ENCODE peak calls at places on chromosomes 6 and 20, in nine cellular contexts. V is dorsolateral prefrontal cortex, Q is IMR-90, Y is Panc1, L is astrocyte of the spinal cord, J is nephron progenitor cell, C is osteocyte, D is RWPE1, N is AG10803. F is an unnamed sample.

GRCh38 chr6:32906539-32906938 is 34.3 kb downstream of the HLA-DMB start:
- DNase-seq in V (no peak), Q (peak), Y (no peak), L (peak), J (no peak), C (no peak), D (no peak), N (peak), F (peak)

GRCh38 chr20:37397954-37398749 is 52.2 kb downstream of the SRC start:
- DNase-seq in V (no peak), Q (no peak), Y (no peak), L (no peak), J (no peak), C (no peak), D (no peak), N (no peak), F (no peak)

GRCh38 chr20:59820204-59821041 is 113.0 kb downstream of the SYCP2 start:
- DNase-seq in V (peak), Q (no peak), Y (no peak), L (no peak), J (no peak), C (peak), D (peak), N (no peak), F (no peak)

GRCh38 chr6:126153661-126154060 is 167.3 kb downstream of the TRMT11 start:
- DNase-seq in V (no peak), Q (peak), Y (no peak), L (peak), J (no peak), C (no peak), D (no peak), N (peak), F (peak)

GRCh38 chr6:36268478-36269248 is 1.2 kb upstream of the PNPLA1 start:
- DNase-seq in V (peak), Q (peak), Y (no peak), L (no peak), J (no peak), C (no peak), D (no peak), N (peak), F (no peak)

GRCh38 chr20:62405108-62405980 is 1.7 kb downstream of the CABLES2 start:
- DNase-seq in V (peak), Q (peak), Y (no peak), L (peak), J (peak), C (no peak), D (peak), N (peak), F (peak)

GRCh38 chr6:8110117-8110721 is 7.9 kb upstream of the EEF1E1 start:
- DNase-seq in V (no peak), Q (no peak), Y (no peak), L (no peak), J (no peak), C (no peak), D (no peak), N (no peak), F (no peak)

GRCh38 chr20:44650777-44651493 is 564 bp downstream of the ADA start:
- DNase-seq in V (no peak), Q (no peak), Y (no peak), L (no peak), J (no peak), C (no peak), D (no peak), N (no peak), F (no peak)

GRCh38 chr6:137866200-137866913 is 702 bp upstream of the TNFAIP3 start:
- DNase-seq in V (peak), Q (no peak), Y (no peak), L (no peak), J (no peak), C (no peak), D (no peak), N (no peak), F (no peak)

GRCh38 chr20:53550590-53551187 is 43.0 kb downstream of the ZNF217 start:
- DNase-seq in V (no peak), Q (no peak), Y (no peak), L (no peak), J (no peak), C (no peak), D (no peak), N (no peak), F (no peak)

GRCh38 chr6:28506807-28507475 is 8.7 kb downstream of the GPX6 start:
- DNase-seq in V (no peak), Q (no peak), Y (no peak), L (no peak), J (no peak), C (no peak), D (no peak), N (no peak), F (no peak)

DNA sequence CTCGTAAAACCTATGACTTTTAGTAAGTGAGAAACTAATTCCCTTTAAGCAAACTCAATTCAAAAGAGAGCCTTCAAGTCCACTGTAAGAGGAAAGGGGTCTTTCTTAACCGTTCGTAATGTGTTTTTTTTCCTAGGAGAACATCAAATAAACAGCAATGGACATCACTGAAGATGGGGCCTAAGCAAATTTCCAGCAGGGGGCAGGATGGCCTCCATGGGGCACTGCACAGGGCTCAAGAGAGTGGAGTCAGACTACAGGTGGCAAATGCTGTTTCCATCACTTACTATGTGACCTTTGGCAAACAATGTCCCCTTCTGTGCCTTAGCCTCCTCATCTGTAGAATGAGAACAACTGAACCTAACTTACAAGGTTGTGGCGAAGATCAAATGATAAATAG is 88.7 kb downstream of the ARHGAP18 start:
- DNase-seq in V (no peak), Q (no peak), Y (no peak), L (no peak), J (no peak), C (no peak), D (no peak), N (no peak), F (no peak)
- TF ChIP-seq CTCF in V (no peak), Q (peak), Y (peak), L (peak), J (no peak), C (peak), D (no peak), N (peak), F (peak)

DNA sequence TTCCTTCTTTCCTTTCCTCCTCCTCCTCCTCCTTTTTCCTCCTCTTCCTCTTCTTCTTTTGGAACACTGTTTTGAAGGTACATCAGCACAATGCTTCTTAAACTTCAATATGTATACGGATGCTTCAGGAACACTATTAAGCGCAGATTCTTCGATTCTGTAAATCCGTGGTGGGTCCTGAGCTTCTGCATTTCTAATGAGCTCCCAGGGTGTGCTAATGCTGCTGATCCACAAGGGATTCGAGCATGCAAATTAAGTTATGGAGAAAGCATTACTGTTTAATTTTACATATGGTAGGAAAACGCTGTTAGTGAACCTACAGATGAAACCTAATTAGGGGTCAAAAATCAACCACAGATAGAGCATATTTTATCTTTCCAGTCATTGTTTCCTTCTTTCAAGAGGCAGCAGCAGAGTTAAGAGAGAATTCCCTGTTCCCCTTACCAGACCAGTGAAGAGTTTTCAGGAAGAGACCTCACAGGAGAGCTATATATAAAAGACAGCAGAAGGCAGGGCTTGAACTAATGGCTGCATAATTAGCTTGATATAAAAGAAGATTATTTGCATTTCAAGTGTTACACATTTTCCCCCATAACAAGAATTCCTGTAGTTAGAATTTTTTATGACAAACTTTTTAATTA is 47.2 kb downstream of the KIF13A start:
- DNase-seq in V (no peak), Q (no peak), Y (no peak), L (no peak), J (no peak), C (no peak), D (no peak), N (no peak), F (no peak)
- TF ChIP-seq CTCF in V (no peak), Q (no peak), Y (no peak), L (no peak), J (no peak), C (no peak), D (no peak), N (no peak), F (no peak)

GRCh38 chr20:46307139-46307998 is 929 bp downstream of the CDH22 start:
- DNase-seq in V (peak), Q (peak), Y (peak), L (peak), J (peak), C (no peak), D (peak), N (peak), F (peak)

GRCh38 chr20:46307999-46308257 is 370 bp downstream of the CDH22 start:
- DNase-seq in V (no peak), Q (no peak), Y (no peak), L (no peak), J (no peak), C (no peak), D (no peak), N (no peak), F (no peak)

GRCh38 chr20:46309945-46310344 is 1.6 kb upstream of the CDH22 start:
- DNase-seq in V (no peak), Q (no peak), Y (no peak), L (no peak), J (no peak), C (no peak), D (no peak), N (no peak), F (no peak)

GRCh38 chr20:46306743-46307138 is 1.6 kb downstream of the CDH22 start:
- DNase-seq in V (no peak), Q (no peak), Y (no peak), L (no peak), J (no peak), C (no peak), D (no peak), N (no peak), F (no peak)

DNA sequence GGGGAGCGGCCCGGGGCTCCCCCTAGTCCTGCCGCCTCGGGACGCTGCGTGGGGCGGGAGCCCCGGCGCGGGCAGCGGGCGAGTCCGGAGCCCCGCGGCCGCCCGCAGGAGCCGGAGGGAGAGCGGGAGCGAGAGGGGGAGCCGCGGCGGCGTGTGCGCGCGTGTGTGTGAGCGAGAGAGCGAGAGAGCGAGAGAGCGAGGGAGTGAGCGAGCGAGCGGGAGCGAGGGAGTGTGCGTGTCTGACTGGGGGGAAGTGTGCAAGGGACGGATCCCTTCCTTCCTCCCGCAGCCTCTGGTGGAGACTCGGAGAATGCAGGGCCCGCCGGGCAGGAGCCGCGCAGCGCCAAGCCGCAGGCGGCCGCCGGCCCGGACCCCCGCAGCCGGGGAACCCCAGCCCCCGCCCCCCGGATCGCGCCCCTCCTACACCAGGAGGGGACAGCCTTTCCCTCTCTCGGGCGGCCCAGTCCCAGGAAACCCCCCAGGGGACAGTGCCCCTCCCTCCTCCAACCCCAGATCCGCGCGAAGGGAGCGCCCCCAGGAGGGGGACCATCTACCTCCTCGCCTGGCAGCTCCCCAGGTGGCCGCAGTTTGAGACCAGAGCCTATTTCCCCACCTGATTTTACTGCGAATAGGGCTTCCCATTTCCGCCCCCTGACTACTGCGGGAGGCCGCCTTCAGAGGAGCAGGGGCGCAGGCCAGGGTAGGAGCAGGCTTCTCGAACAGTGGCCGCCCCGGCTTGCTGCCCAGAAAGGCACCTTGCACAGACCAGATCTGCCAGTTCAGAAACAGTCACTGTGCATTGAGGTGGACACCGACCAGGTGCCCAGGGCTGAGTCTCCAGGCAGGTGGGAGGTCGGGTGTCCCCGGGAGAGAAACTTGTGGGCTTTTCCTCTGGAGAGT is at the start of gene CDH22:
- DNase-seq in V (peak), Q (peak), Y (no peak), L (no peak), J (peak), C (no peak), D (peak), N (peak), F (peak)
- TF ChIP-seq CTCF in V (peak), Q (peak), Y (peak), L (peak), J (peak), C (peak), D (peak), N (peak), F (peak)

GRCh38 chr6:89432875-89433636 is at the start of gene ANKRD6:
- DNase-seq in V (peak), Q (no peak), Y (no peak), L (peak), J (peak), C (peak), D (peak), N (peak), F (no peak)

GRCh38 chr6:89438248-89438647 is 5.3 kb downstream of the ANKRD6 start:
- DNase-seq in V (no peak), Q (no peak), Y (no peak), L (no peak), J (no peak), C (no peak), D (no peak), N (no peak), F (no peak)

GRCh38 chr6:89436226-89436625 is 3.3 kb downstream of the ANKRD6 start:
- DNase-seq in V (no peak), Q (no peak), Y (no peak), L (no peak), J (no peak), C (no peak), D (no peak), N (no peak), F (no peak)

GRCh38 chr6:89433637-89434499 is 916 bp downstream of the ANKRD6 start:
- DNase-seq in V (no peak), Q (no peak), Y (no peak), L (no peak), J (peak), C (no peak), D (no peak), N (no peak), F (no peak)

DNA sequence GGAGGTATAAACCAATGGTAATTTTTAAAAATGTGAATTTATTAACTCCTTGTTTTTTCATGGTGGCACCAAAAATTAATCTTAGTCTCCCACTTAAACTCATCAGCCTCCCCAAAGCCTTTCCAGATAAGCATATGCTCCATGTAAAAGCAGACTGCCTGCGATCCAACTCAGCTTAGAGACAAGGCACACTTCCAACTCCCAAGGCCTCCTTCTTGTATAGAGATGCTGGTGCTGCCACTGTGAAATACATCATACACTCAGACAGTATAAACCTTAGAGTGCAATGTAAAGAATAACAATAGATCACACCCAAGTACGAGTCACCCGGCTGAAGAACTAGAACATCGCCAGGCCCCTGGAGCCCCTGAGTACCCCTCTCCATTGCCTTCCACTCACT is 2.0 kb downstream of the ANKRD6 start:
- DNase-seq in V (no peak), Q (no peak), Y (no peak), L (no peak), J (no peak), C (no peak), D (no peak), N (no peak), F (no peak)
- TF ChIP-seq CTCF in V (no peak), Q (no peak), Y (no peak), L (no peak), J (no peak), C (no peak), D (no peak), N (no peak), F (no peak)

GRCh38 chr6:18823782-18824386 is 436.7 kb downstream of the RNF144B start:
- DNase-seq in V (no peak), Q (peak), Y (peak), L (peak), J (peak), C (no peak), D (no peak), N (peak), F (peak)
- TF ChIP-seq CTCF in V (no peak), Q (no peak), Y (peak), L (peak), J (peak), C (peak), D (peak), N (peak), F (peak)